ENCODE peak calls at places on chromosomes 11 and 22, in seven cellular contexts. S, A, F, J, H, T and E are unnamed samples.

GRCh38 chr22:32411388-32411787 is 659 bp downstream of the RTCB start:
- DNase-seq in F (no peak), S (peak), T (no peak), A (no peak), H (no peak), J (no peak), E (no peak)

GRCh38 chr11:130478204-130478701 is 29.8 kb downstream of the ADAMTS15 start:
- DNase-seq in A (no peak), S (peak), H (peak), T (peak), J (no peak), F (no peak), E (no peak)

GRCh38 chr22:17836977-17837742 is 62.9 kb upstream of the BID start:
- DNase-seq in F (no peak), S (peak), J (no peak), H (no peak), A (no peak), T (no peak), E (no peak)

GRCh38 chr22:42620084-42620483 is 5.4 kb upstream of the POLDIP3 start:
- DNase-seq in F (no peak), A (no peak), H (no peak), T (no peak), S (no peak), J (no peak), E (no peak)

GRCh38 chr11:14308114-14308896 is 50.7 kb downstream of the RRAS2 start:
- DNase-seq in S (peak), F (no peak), H (no peak), A (no peak), J (peak), T (no peak), E (peak)

GRCh38 chr11:90447651-90448050 is 224.8 kb upstream of the CHORDC1 start:
- DNase-seq in F (no peak), T (no peak), S (no peak), H (no peak), J (no peak), A (no peak), E (no peak)

GRCh38 chr11:18720811-18721575 is 5.0 kb downstream of the IGSF22 start:
- DNase-seq in H (peak), T (peak), S (peak), J (no peak), A (peak), F (peak), E (peak)

GRCh38 chr11:11786771-11787170 is 55.0 kb upstream of the USP47 start:
- DNase-seq in A (no peak), T (no peak), S (peak), F (no peak), H (no peak), J (peak), E (no peak)

GRCh38 chr11:35146074-35146521 is 7.1 kb downstream of the CD44 start:
- DNase-seq in J (no peak), T (no peak), F (peak), S (no peak), A (peak), H (no peak), E (no peak)

GRCh38 chr11:1121343-1122331 is 36.1 kb upstream of the MUC5AC start:
- DNase-seq in F (no peak), A (no peak), S (peak), H (no peak), T (no peak), J (no peak), E (no peak)